ENCODE peak calls at places on chromosomes 3 and 15, in six cellular contexts. One of them, this sample, is unnamed.

GRCh38 chr3:57078366-57079220 is 18.1 kb downstream of the SPATA12 start:
- DNase-seq in cardiac septum: peak
- DNase-seq in skeletal muscle cell: peak
- DNase-seq in T-helper 1 cell: no peak
- DNase-seq in activated T-cell treated with anti-CD3 and anti-CD28 coated beads, Interleukin-2, amount 50 U/mL, for 24 hours: peak
- DNase-seq in NAMALWA: no peak
- DNase-seq in this sample: no peak

GRCh38 chr3:188780188-188781147 is 391.3 kb upstream of the TPRG1 start:
- DNase-seq in skeletal muscle cell: peak
- DNase-seq in T-helper 1 cell: no peak
- DNase-seq in activated T-cell treated with anti-CD3 and anti-CD28 coated beads, Interleukin-2, amount 50 U/mL, for 24 hours: no peak
- DNase-seq in cardiac septum: no peak
- DNase-seq in NAMALWA: no peak
- DNase-seq in this sample: no peak

GRCh38 chr3:9820543-9820942 is 10.5 kb downstream of the TTLL3 start:
- DNase-seq in skeletal muscle cell: no peak
- DNase-seq in cardiac septum: no peak
- DNase-seq in NAMALWA: no peak
- DNase-seq in T-helper 1 cell: no peak
- DNase-seq in activated T-cell treated with anti-CD3 and anti-CD28 coated beads, Interleukin-2, amount 50 U/mL, for 24 hours: no peak
- DNase-seq in this sample: no peak

GRCh38 chr15:64502537-64502936 is 42.2 kb downstream of the ZNF609 start:
- DNase-seq in T-helper 1 cell: no peak
- DNase-seq in activated T-cell treated with anti-CD3 and anti-CD28 coated beads, Interleukin-2, amount 50 U/mL, for 24 hours: no peak
- DNase-seq in cardiac septum: no peak
- DNase-seq in NAMALWA: no peak
- DNase-seq in skeletal muscle cell: no peak
- DNase-seq in this sample: no peak

GRCh38 chr15:48337626-48338025 is 6.4 kb downstream of the DUT start:
- DNase-seq in activated T-cell treated with anti-CD3 and anti-CD28 coated beads, Interleukin-2, amount 50 U/mL, for 24 hours: no peak
- DNase-seq in cardiac septum: no peak
- DNase-seq in skeletal muscle cell: no peak
- DNase-seq in T-helper 1 cell: no peak
- DNase-seq in NAMALWA: no peak
- DNase-seq in this sample: no peak

GRCh38 chr3:184415229-184415517 is 35.3 kb downstream of the CHRD start:
- DNase-seq in NAMALWA: no peak
- DNase-seq in T-helper 1 cell: no peak
- DNase-seq in cardiac septum: no peak
- DNase-seq in skeletal muscle cell: no peak
- DNase-seq in activated T-cell treated with anti-CD3 and anti-CD28 coated beads, Interleukin-2, amount 50 U/mL, for 24 hours: no peak
- DNase-seq in this sample: no peak

GRCh38 chr3:49248828-49249227 is 28.2 kb downstream of the C3orf62 start:
- DNase-seq in cardiac septum: no peak
- DNase-seq in T-helper 1 cell: no peak
- DNase-seq in skeletal muscle cell: no peak
- DNase-seq in NAMALWA: peak
- DNase-seq in activated T-cell treated with anti-CD3 and anti-CD28 coated beads, Interleukin-2, amount 50 U/mL, for 24 hours: no peak
- DNase-seq in this sample: no peak

GRCh38 chr15:62656071-62656470 is 386.5 kb upstream of the TPM1 start:
- DNase-seq in NAMALWA: no peak
- DNase-seq in skeletal muscle cell: no peak
- DNase-seq in T-helper 1 cell: no peak
- DNase-seq in activated T-cell treated with anti-CD3 and anti-CD28 coated beads, Interleukin-2, amount 50 U/mL, for 24 hours: no peak
- DNase-seq in cardiac septum: no peak
- DNase-seq in this sample: no peak

GRCh38 chr3:4776980-4777581 is 202.2 kb upstream of the BHLHE40 start:
- DNase-seq in T-helper 1 cell: no peak
- DNase-seq in cardiac septum: no peak
- DNase-seq in skeletal muscle cell: peak
- DNase-seq in NAMALWA: no peak
- DNase-seq in activated T-cell treated with anti-CD3 and anti-CD28 coated beads, Interleukin-2, amount 50 U/mL, for 24 hours: no peak
- DNase-seq in this sample: no peak

GRCh38 chr3:21435871-21436270 is 315.1 kb downstream of the ZNF385D start:
- DNase-seq in cardiac septum: no peak
- DNase-seq in skeletal muscle cell: peak
- DNase-seq in NAMALWA: no peak
- DNase-seq in T-helper 1 cell: no peak
- DNase-seq in activated T-cell treated with anti-CD3 and anti-CD28 coated beads, Interleukin-2, amount 50 U/mL, for 24 hours: no peak
- DNase-seq in this sample: peak

GRCh38 chr15:23035964-23036566 is 3.3 kb downstream of the TUBGCP5 start:
- DNase-seq in activated T-cell treated with anti-CD3 and anti-CD28 coated beads, Interleukin-2, amount 50 U/mL, for 24 hours: peak
- DNase-seq in NAMALWA: peak
- DNase-seq in T-helper 1 cell: no peak
- DNase-seq in cardiac septum: no peak
- DNase-seq in skeletal muscle cell: peak
- DNase-seq in this sample: no peak

GRCh38 chr3:69888946-69889315 is 110.6 kb upstream of the SAMMSON start:
- DNase-seq in skeletal muscle cell: no peak
- DNase-seq in NAMALWA: no peak
- DNase-seq in cardiac septum: no peak
- DNase-seq in T-helper 1 cell: no peak
- DNase-seq in activated T-cell treated with anti-CD3 and anti-CD28 coated beads, Interleukin-2, amount 50 U/mL, for 24 hours: no peak
- DNase-seq in this sample: no peak

GRCh38 chr3:124483915-124484470 is 246.3 kb upstream of the UMPS start:
- DNase-seq in cardiac septum: no peak
- DNase-seq in T-helper 1 cell: no peak
- DNase-seq in activated T-cell treated with anti-CD3 and anti-CD28 coated beads, Interleukin-2, amount 50 U/mL, for 24 hours: no peak
- DNase-seq in skeletal muscle cell: no peak
- DNase-seq in NAMALWA: no peak
- DNase-seq in this sample: no peak

GRCh38 chr15:88688394-88688933 is 49.6 kb downstream of the ISG20 start:
- DNase-seq in skeletal muscle cell: no peak
- DNase-seq in T-helper 1 cell: no peak
- DNase-seq in NAMALWA: no peak
- DNase-seq in activated T-cell treated with anti-CD3 and anti-CD28 coated beads, Interleukin-2, amount 50 U/mL, for 24 hours: no peak
- DNase-seq in cardiac septum: no peak
- DNase-seq in this sample: no peak

GRCh38 chr15:73120269-73120668 is 68.0 kb downstream of the NEO1 start:
- DNase-seq in cardiac septum: no peak
- DNase-seq in NAMALWA: no peak
- DNase-seq in T-helper 1 cell: no peak
- DNase-seq in skeletal muscle cell: no peak
- DNase-seq in activated T-cell treated with anti-CD3 and anti-CD28 coated beads, Interleukin-2, amount 50 U/mL, for 24 hours: no peak
- DNase-seq in this sample: no peak

GRCh38 chr3:155572085-155572484 is 172.8 kb downstream of the PLCH1 start:
- DNase-seq in activated T-cell treated with anti-CD3 and anti-CD28 coated beads, Interleukin-2, amount 50 U/mL, for 24 hours: no peak
- DNase-seq in cardiac septum: no peak
- DNase-seq in skeletal muscle cell: peak
- DNase-seq in T-helper 1 cell: no peak
- DNase-seq in NAMALWA: no peak
- DNase-seq in this sample: no peak

GRCh38 chr3:50587806-50588758 is 18.8 kb downstream of the HEMK1 start:
- DNase-seq in cardiac septum: no peak
- DNase-seq in T-helper 1 cell: peak
- DNase-seq in activated T-cell treated with anti-CD3 and anti-CD28 coated beads, Interleukin-2, amount 50 U/mL, for 24 hours: peak
- DNase-seq in skeletal muscle cell: no peak
- DNase-seq in NAMALWA: no peak
- DNase-seq in this sample: no peak

GRCh38 chr3:151379083-151379734 is 5.3 kb downstream of the P2RY12 start:
- DNase-seq in skeletal muscle cell: no peak
- DNase-seq in NAMALWA: peak
- DNase-seq in activated T-cell treated with anti-CD3 and anti-CD28 coated beads, Interleukin-2, amount 50 U/mL, for 24 hours: no peak
- DNase-seq in cardiac septum: no peak
- DNase-seq in T-helper 1 cell: no peak
- DNase-seq in this sample: no peak

GRCh38 chr3:159236306-159236705 is 434.5 kb downstream of the MFSD1 start:
- DNase-seq in cardiac septum: no peak
- DNase-seq in T-helper 1 cell: no peak
- DNase-seq in skeletal muscle cell: no peak
- DNase-seq in NAMALWA: no peak
- DNase-seq in activated T-cell treated with anti-CD3 and anti-CD28 coated beads, Interleukin-2, amount 50 U/mL, for 24 hours: no peak
- DNase-seq in this sample: no peak